ENCODE peak calls at places on chromosomes 16 and 17, in seven cellular contexts. U, K, F, Z, I, M and P are unnamed samples. For H3K4me1, the result is how much of the 10 kb centered on the place peaks cover.

GRCh38 chr17:72733619-72734282 is 358.7 kb downstream of the SLC39A11 start:
- DNase-seq in I (no peak), U (peak), M (no peak), F (no peak), Z (no peak), K (no peak), P (no peak)

GRCh38 chr16:55543470-55543869 is 23.0 kb upstream of the CAPNS2 start:
- DNase-seq in M (no peak), I (no peak), F (peak), Z (no peak), K (no peak), U (peak), P (no peak)

GRCh38 chr16:85245307-85246172 is 133.3 kb upstream of the CIBAR2 start:
- DNase-seq in F (peak), U (peak), K (peak), M (no peak), Z (peak), I (peak), P (peak)

GRCh38 chr17:1455291-1455747 is 713 bp downstream of the CRK start:
- DNase-seq in I (peak), K (peak), M (peak), U (peak), Z (peak), F (peak), P (peak)

GRCh38 chr16:57787519-57787905 is 14.8 kb downstream of the KIFC3 start:
- DNase-seq in I (no peak), M (no peak), Z (no peak), F (no peak), K (no peak), U (no peak), P (no peak)

GRCh38 chr16:23994615-23995014 is 158.8 kb downstream of the PRKCB start:
- DNase-seq in U (no peak), Z (no peak), I (no peak), F (no peak), K (no peak), M (no peak), P (no peak)

GRCh38 chr17:19769946-19770652 is 22.0 kb upstream of the ALDH3A1 start:
- DNase-seq in I (no peak), M (no peak), U (no peak), Z (no peak), K (no peak), F (peak), P (no peak)

GRCh38 chr17:70190959-70191805 is 21.9 kb downstream of the KCNJ2 start:
- DNase-seq in U (no peak), Z (no peak), F (no peak), I (peak), K (no peak), M (no peak), P (no peak)

GRCh38 chr16:57892447-57893096 is 78.4 kb downstream of the CNGB1 start:
- DNase-seq in M (no peak), F (no peak), Z (no peak), K (no peak), I (peak), U (peak), P (no peak)

GRCh38 chr16:30997887-30998711 is 12.3 kb downstream of the STX1B start:
- DNase-seq in Z (no peak), U (peak), I (no peak), K (no peak), M (no peak), F (peak), P (no peak)

GRCh38 chr16:72139908-72140307 is 32.0 kb downstream of the PMFBP1 start:
- DNase-seq in Z (no peak), U (no peak), F (no peak), M (no peak), I (no peak), K (no peak), P (no peak)

GRCh38 chr16:67939507-67940435 is 3.1 kb upstream of the PSMB10 start:
- DNase-seq in I (peak), U (no peak), K (peak), M (peak), F (no peak), Z (peak), P (no peak)

GRCh38 chr17:51118330-51119195 is 2.1 kb downstream of the SPAG9 start:
- DNase-seq in F (peak), Z (peak), M (no peak), K (peak), U (peak), I (peak), P (no peak)

GRCh38 chr16:68774982-68775381 is 37.9 kb downstream of the CDH1 start:
- DNase-seq in Z (no peak), U (no peak), I (no peak), F (no peak), K (no peak), M (no peak), P (no peak)

GRCh38 chr16:17303101-17303500 is 167.7 kb downstream of the XYLT1 start:
- DNase-seq in Z (no peak), U (no peak), M (no peak), I (peak), K (no peak), F (no peak), P (no peak)

GRCh38 chr16:1929105-1929504 is 10.9 kb upstream of the HS3ST6 start:
- DNase-seq in K (no peak), M (no peak), F (peak), U (no peak), Z (no peak), I (no peak), P (no peak)

GRCh38 chr17:57612202-57613071 is 132.7 kb downstream of the CCDC182 start:
- DNase-seq in F (no peak), U (peak), M (no peak), I (no peak), Z (no peak), K (no peak), P (no peak)

GRCh38 chr17:67053438-67054000 is 9.2 kb downstream of the CACNG1 start:
- DNase-seq in M (no peak), K (no peak), F (no peak), Z (no peak), U (no peak), I (no peak), P (no peak)

GRCh38 chr16:88966986-88967799 is 9.8 kb downstream of the CBFA2T3 start:
- DNase-seq in U (no peak), Z (no peak), F (no peak), I (no peak), M (no peak), K (no peak), P (no peak)

GRCh38 chr17:50267074-50267841 is 7.0 kb upstream of the TMEM92 start:
- DNase-seq in Z (no peak), U (no peak), M (no peak), I (no peak), K (no peak), F (peak), P (no peak)

GRCh38 chr16:57700801-57701551 is 6.4 kb downstream of the DRC7 start:
- DNase-seq in U (peak), M (no peak), Z (no peak), F (no peak), K (no peak), I (no peak), P (no peak)

GRCh38 chr17:18916816-18917496 is 35.0 kb upstream of the SLC5A10 start:
- DNase-seq in Z (no peak), U (no peak), I (no peak), K (no peak), F (peak), M (no peak), P (no peak)

GRCh38 chr17:58487589-58488427 is at the start of gene HSF5:
- DNase-seq in K (no peak), F (no peak), U (no peak), Z (peak), M (peak), I (peak), P (peak)

GRCh38 chr17:16940116-16940881 is 31.6 kb downstream of the TNFRSF13B start:
- DNase-seq in U (no peak), I (peak), F (no peak), M (no peak), Z (no peak), K (no peak), P (no peak)

GRCh38 chr16:51638338-51639135 is 487.5 kb upstream of the SALL1 start:
- DNase-seq in U (no peak), F (peak), Z (no peak), I (no peak), M (no peak), K (no peak), P (no peak)

GRCh38 chr17:9177212-9177611 is 155.9 kb downstream of the NTN1 start:
- DNase-seq in I (no peak), Z (peak), K (peak), F (no peak), M (peak), U (no peak), P (no peak)

GRCh38 chr17:7340179-7340578 is 3.9 kb downstream of the ACAP1 start:
- DNase-seq in I (no peak), F (peak), Z (no peak), U (no peak), K (no peak), M (no peak), P (no peak)

GRCh38 chr17:19347323-19348080 is 15.0 kb downstream of the B9D1 start:
- DNase-seq in M (no peak), I (no peak), Z (no peak), U (no peak), F (no peak), K (no peak), P (no peak)

GRCh38 chr17:64773836-64774761 is 112.0 kb upstream of the SMURF2 start:
- DNase-seq in M (no peak), F (peak), K (no peak), I (peak), U (peak), Z (peak), P (no peak)

GRCh38 chr17:66932295-66932694 is 32.2 kb upstream of the CACNG4 start:
- DNase-seq in U (no peak), Z (no peak), K (no peak), F (no peak), I (no peak), M (no peak), P (no peak)

GRCh38 chr16:59249049-59249448 is 514.9 kb upstream of the GOT2 start:
- DNase-seq in F (no peak), M (no peak), I (no peak), K (no peak), U (peak), Z (peak), P (no peak)

GRCh38 chr16:67514382-67514828 is 14.2 kb upstream of the RIPOR1 start:
- DNase-seq in M (peak), F (peak), Z (peak), I (peak), K (peak), U (peak), P (peak)

GRCh38 chr16:9151074-9151473 is 59.6 kb downstream of the HAPSTR1 start:
- DNase-seq in U (no peak), K (no peak), Z (no peak), M (no peak), F (no peak), I (no peak), P (no peak)

GRCh38 chr16:48318630-48319029 is 66.6 kb downstream of the SIAH1 start:
- DNase-seq in F (no peak), Z (peak), U (no peak), K (no peak), M (no peak), I (no peak), P (peak)

GRCh38 chr16:23577493-23577892 is 18.6 kb downstream of the NDUFAB1 start:
- DNase-seq in Z (no peak), F (no peak), K (no peak), M (no peak), I (no peak), U (no peak), P (no peak)

GRCh38 chr17:17757391-17757791 is 76.1 kb downstream of the RAI1 start:
- DNase-seq in U (no peak), M (no peak), I (no peak), F (no peak), K (no peak), Z (no peak), P (peak)

GRCh38 chr17:75557075-75557851 is 30.3 kb upstream of the MYO15B start:
- DNase-seq in K (no peak), U (peak), Z (peak), F (peak), I (peak), M (no peak), P (no peak)

DNA sequence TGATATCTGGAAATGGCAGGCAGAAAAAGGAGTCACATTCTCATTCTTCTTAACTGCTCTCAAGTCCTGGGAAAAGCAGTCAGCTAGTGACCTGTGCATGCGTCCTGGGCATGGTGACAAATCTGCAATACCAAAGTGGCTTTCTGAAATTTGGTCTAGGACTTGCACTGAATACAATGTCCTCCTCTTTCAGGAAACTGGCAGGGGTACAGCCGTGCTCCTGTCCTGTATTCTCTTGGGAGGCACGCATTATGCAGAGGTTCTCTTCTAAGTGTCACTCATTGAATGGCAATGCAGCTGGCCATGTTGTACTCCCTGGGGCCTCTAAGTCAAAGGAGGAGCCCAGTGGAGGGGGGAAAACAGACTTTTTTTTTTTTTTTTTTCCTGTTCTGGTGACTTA is 10.6 kb downstream of the PHF12 start:
- DNase-seq in I (no peak), U (no peak), K (no peak), M (peak), F (no peak), Z (peak), P (no peak)
- H3K4me1 ChIP-seq in I (half or more), U (half or more), K (under half), M (half or more), F (half or more), Z (under half), P (under half)

GRCh38 chr16:82630688-82631087 is 3.9 kb downstream of the CDH13 start:
- DNase-seq in I (no peak), K (no peak), U (no peak), M (no peak), Z (no peak), F (peak), P (no peak)
- H3K4me1 ChIP-seq in I (under half), K (under half), U (under half), M (half or more), Z (under half), F (half or more), P (under half)

DNA sequence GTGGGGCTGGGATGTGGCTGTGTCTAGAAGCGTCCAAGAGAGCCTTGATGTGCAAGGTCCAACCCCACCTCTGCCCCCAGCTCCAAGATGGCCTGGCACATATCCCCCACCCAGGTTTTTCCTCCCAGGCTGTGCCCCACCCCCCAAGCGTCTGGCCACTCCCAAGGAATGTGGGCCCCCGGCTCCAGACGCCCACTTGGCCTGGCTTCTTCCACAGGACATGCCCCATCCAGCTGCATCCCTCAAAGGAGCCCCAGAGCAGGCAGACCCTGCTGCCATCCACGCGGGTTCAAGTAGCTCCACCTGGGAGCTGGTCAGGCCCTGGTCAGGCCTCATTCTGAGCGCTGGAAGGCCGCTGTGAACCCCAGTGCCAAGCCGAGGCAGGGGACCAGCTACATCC is 3.2 kb downstream of the CAMKK1 start:
- DNase-seq in U (no peak), Z (no peak), I (no peak), M (no peak), F (no peak), K (no peak), P (no peak)
- H3K4me1 ChIP-seq in U (under half), Z (under half), I (half or more), M (half or more), F (under half), K (under half), P (under half)

GRCh38 chr17:34246872-34247271 is 8.2 kb upstream of the CCL2 start:
- DNase-seq in K (no peak), M (no peak), Z (no peak), I (no peak), F (no peak), U (no peak), P (no peak)

GRCh38 chr17:34243732-34244299 is 11.3 kb upstream of the CCL2 start:
- DNase-seq in K (no peak), I (no peak), F (no peak), U (no peak), Z (no peak), M (no peak), P (no peak)

GRCh38 chr17:34245496-34245895 is 9.6 kb upstream of the CCL2 start:
- DNase-seq in F (no peak), U (no peak), M (no peak), I (no peak), Z (no peak), K (no peak), P (no peak)

GRCh38 chr17:34248807-34249496 is 6.1 kb upstream of the CCL2 start:
- DNase-seq in F (no peak), I (no peak), M (no peak), U (no peak), Z (no peak), K (no peak), P (no peak)

DNA sequence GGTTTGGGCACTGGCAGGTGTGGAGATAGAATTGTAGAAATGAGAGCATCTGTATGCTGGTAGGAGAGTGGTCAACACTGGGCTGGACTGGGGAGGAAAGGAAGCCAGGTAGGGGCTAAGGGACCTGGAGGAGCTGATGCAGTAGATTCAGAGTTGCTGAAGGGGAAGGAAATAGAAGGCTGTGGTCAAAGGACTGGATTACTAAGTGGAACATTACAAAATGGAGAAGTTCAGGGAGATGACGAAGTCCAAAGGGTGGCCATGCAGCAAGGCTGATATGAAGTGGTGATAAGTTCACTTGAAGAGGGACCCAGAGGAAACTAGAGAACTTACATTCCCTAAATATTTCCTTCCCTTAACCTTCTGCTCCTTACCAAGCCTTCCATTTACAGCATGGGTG is 8.6 kb upstream of the CCL2 start:
- DNase-seq in M (no peak), Z (no peak), I (no peak), K (no peak), U (no peak), F (no peak), P (no peak)
- H3K4me1 ChIP-seq in M (half or more), Z (under half), I (half or more), K (under half), U (under half), F (under half), P (under half)

DNA sequence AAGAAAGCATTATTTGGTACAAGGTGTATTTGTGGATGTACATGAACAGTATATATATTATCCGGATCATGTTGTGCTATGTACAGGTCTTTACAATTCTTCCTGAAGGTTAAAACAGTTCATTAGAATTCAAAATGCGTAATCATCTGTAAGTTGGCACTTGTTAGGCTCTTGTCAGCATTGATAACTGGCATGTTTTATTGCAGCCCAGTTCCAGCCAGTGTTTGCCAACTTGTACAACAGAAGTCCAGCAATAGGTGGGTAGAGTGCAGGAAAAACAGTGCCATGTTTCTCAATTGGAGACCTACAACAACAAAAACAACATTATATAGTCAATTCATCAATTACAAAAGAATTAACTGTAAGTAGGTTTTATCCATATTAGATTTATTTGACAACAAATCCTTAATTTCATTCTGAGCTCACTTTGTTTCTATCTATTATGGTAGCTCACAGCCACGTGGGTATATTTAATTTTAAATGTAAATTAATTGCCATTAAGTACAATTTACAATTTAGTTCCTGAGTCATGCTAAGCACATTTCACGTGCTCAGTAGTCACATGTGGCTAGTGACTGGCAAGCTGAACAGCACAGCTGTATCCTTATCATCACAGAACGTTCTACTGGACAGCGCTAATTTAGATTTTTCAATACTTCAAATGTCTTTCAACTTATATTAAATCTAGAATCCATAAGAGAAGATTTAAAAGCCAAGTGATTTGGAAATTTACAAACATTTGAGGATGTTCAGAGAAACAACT is 8.6 kb upstream of the ANKFY1 start:
- DNase-seq in M (no peak), F (no peak), Z (no peak), U (no peak), I (no peak), K (no peak), P (no peak)
- H3K4me1 ChIP-seq in M (half or more), F (under half), Z (under half), U (under half), I (under half), K (under half), P (under half)

DNA sequence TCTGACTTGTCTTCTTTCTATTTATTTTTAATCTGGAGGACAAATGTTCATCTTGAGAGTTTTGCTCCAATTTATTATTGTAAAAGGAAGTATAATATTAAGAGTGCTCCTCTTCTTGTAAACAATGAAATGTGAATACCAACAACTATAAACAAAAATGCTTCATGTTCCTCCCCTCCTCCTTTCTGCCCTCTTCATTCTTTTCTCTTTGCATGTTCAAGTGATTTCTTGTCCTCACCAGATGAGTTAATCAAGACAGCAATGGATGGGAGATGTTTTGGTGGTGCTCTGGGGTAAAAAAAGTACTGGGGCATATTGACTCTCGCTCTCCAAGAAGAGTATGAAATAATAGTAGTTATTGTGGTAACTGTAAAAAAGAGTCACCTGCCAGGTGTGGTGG is 24.3 kb downstream of the ITGB3 start:
- DNase-seq in K (no peak), F (peak), Z (no peak), I (no peak), M (no peak), U (no peak), P (no peak)
- H3K4me1 ChIP-seq in K (under half), F (half or more), Z (half or more), I (half or more), M (half or more), U (under half), P (under half)

GRCh38 chr16:86390335-86390734 is 120.0 kb upstream of the FOXF1 start:
- DNase-seq in F (no peak), K (no peak), Z (no peak), I (no peak), M (no peak), U (no peak), P (no peak)
- H3K4me1 ChIP-seq in F (under half), K (under half), Z (under half), I (under half), M (under half), U (under half), P (under half)

GRCh38 chr16:3467182-3467581 is 23.7 kb downstream of the NAA60 start:
- DNase-seq in K (no peak), Z (peak), I (no peak), U (no peak), F (no peak), M (no peak), P (no peak)
- H3K4me1 ChIP-seq in K (under half), Z (under half), I (half or more), U (under half), F (under half), M (half or more), P (under half)